ENCODE peak calls at places on chromosomes 5 and 9, in four cellular contexts. U, Z, C and O are unnamed samples.

GRCh38 chr5:34534237-34535108 is 121.7 kb upstream of the RAI14 start:
- DNase-seq in U (no peak), Z (peak), C (no peak), O (no peak)

GRCh38 chr9:130036099-130036498 is 6.9 kb downstream of the FNBP1 start:
- DNase-seq in U (no peak), Z (no peak), C (no peak), O (no peak)

GRCh38 chr5:139482050-139482889 is at the start of gene STING1:
- DNase-seq in U (peak), Z (peak), C (peak), O (peak)

GRCh38 chr5:171845857-171846785 is 60.5 kb downstream of the SMIM23 start:
- DNase-seq in U (no peak), Z (peak), C (no peak), O (no peak)

GRCh38 chr5:150616024-150616470 is 24.4 kb upstream of the SYNPO start:
- DNase-seq in U (no peak), Z (no peak), C (no peak), O (no peak)

GRCh38 chr5:15105799-15106393 is 234.3 kb upstream of the ANKH start:
- DNase-seq in U (no peak), Z (peak), C (peak), O (peak)

GRCh38 chr5:119949426-119949999 is 320.2 kb downstream of the FAM170A start:
- DNase-seq in U (no peak), Z (no peak), C (no peak), O (no peak)

GRCh38 chr9:36163840-36164175 is 5.4 kb upstream of the CCIN start:
- DNase-seq in U (no peak), Z (peak), C (no peak), O (no peak)

GRCh38 chr9:14515564-14516198 is 177.6 kb downstream of the ZDHHC21 start:
- DNase-seq in U (no peak), Z (no peak), C (no peak), O (no peak)

GRCh38 chr5:78920604-78921003 is 64.5 kb downstream of the ARSB start:
- DNase-seq in U (no peak), Z (peak), C (no peak), O (peak)

GRCh38 chr5:91132552-91132951 is 250.6 kb downstream of the ARRDC3 start:
- DNase-seq in U (no peak), Z (no peak), C (no peak), O (no peak)

GRCh38 chr9:31542384-31543055 is 841.9 kb upstream of the ACO1 start:
- DNase-seq in U (no peak), Z (no peak), C (no peak), O (no peak)

GRCh38 chr5:82365744-82366228 is 87.6 kb upstream of the RPS23 start:
- DNase-seq in U (no peak), Z (peak), C (no peak), O (no peak)

GRCh38 chr9:107683566-107683965 is 194.0 kb upstream of the KLF4 start:
- DNase-seq in U (no peak), Z (no peak), C (peak), O (no peak)

GRCh38 chr5:180823938-180824629 is 21.5 kb upstream of the MGAT1 start:
- DNase-seq in U (no peak), Z (no peak), C (no peak), O (no peak)

GRCh38 chr5:79961731-79962579 is 29.1 kb downstream of the MTX3 start:
- DNase-seq in U (no peak), Z (no peak), C (peak), O (peak)

GRCh38 chr9:34545497-34545896 is 22.7 kb upstream of the ENHO start:
- DNase-seq in U (no peak), Z (no peak), C (no peak), O (no peak)

GRCh38 chr9:96554801-96555566 is 64.7 kb downstream of the CDC14B start:
- DNase-seq in U (no peak), Z (no peak), C (no peak), O (no peak)

GRCh38 chr9:98172604-98173003 is 19.8 kb downstream of the CORO2A start:
- DNase-seq in U (no peak), Z (no peak), C (no peak), O (no peak)

GRCh38 chr9:129773262-129774048 is 20.6 kb upstream of the PTGES start:
- DNase-seq in U (no peak), Z (no peak), C (no peak), O (no peak)

GRCh38 chr9:88481933-88482332 is 53.0 kb upstream of the NXNL2 start:
- DNase-seq in U (no peak), Z (no peak), C (no peak), O (no peak)

GRCh38 chr5:2904956-2905355 is 153.5 kb upstream of the IRX2 start:
- DNase-seq in U (peak), Z (no peak), C (no peak), O (no peak)

GRCh38 chr9:94973491-94973941 is 247.0 kb downstream of the AOPEP start:
- DNase-seq in U (no peak), Z (peak), C (no peak), O (no peak)

GRCh38 chr9:17349816-17350215 is 215.0 kb downstream of the CNTLN start:
- DNase-seq in U (no peak), Z (peak), C (no peak), O (no peak)

GRCh38 chr9:19660019-19660418 is 128.8 kb downstream of the SLC24A2 start:
- DNase-seq in U (no peak), Z (no peak), C (no peak), O (no peak)

GRCh38 chr5:115262066-115262404 is 642 bp downstream of the PGGT1B start:
- DNase-seq in U (no peak), Z (peak), C (no peak), O (no peak)

GRCh38 chr9:96492993-96493531 is 43.1 kb downstream of the HABP4 start:
- DNase-seq in U (no peak), Z (no peak), C (no peak), O (no peak)

GRCh38 chr9:109950710-109951443 is 170.9 kb downstream of the PALM2AKAP2 start:
- DNase-seq in U (no peak), Z (no peak), C (no peak), O (no peak)

GRCh38 chr5:168217497-168217896 is 73.9 kb upstream of the WWC1 start:
- DNase-seq in U (no peak), Z (no peak), C (no peak), O (no peak)

GRCh38 chr9:111108946-111109345 is 70.7 kb upstream of the LPAR1 start:
- DNase-seq in U (no peak), Z (peak), C (peak), O (no peak)

GRCh38 chr9:135817951-135818717 is 89.2 kb downstream of the CAMSAP1 start:
- DNase-seq in U (no peak), Z (no peak), C (no peak), O (no peak)